ENCODE peak calls at places on chromosomes 3 and 15, in four cellular contexts. Q, Y, I and X are unnamed samples.

GRCh38 chr3:184366619-184367321 is 5.3 kb downstream of the POLR2H start:
- DNase-seq in Q (no peak), Y (no peak), I (no peak), X (peak)

GRCh38 chr3:58581328-58582091 is 4.3 kb upstream of the FAM107A start:
- DNase-seq in Y (no peak), Q (no peak), I (no peak), X (no peak)

GRCh38 chr15:80996247-80996646 is 4.5 kb upstream of the TLNRD1 start:
- DNase-seq in Q (peak), I (no peak), Y (no peak), X (no peak)

GRCh38 chr3:112632596-112632995 is 8.3 kb downstream of the CCDC80 start:
- DNase-seq in I (no peak), Q (no peak), Y (no peak), X (no peak)

GRCh38 chr15:64695571-64695992 is 79.8 kb downstream of the RBPMS2 start:
- DNase-seq in Q (peak), Y (peak), I (no peak), X (no peak)

GRCh38 chr15:36161781-36162212 is 417.6 kb upstream of the CDIN1 start:
- DNase-seq in Y (no peak), I (no peak), Q (no peak), X (no peak)

GRCh38 chr15:59384507-59384906 is 11.8 kb upstream of the MYO1E start:
- DNase-seq in I (no peak), Y (no peak), Q (no peak), X (no peak)

GRCh38 chr3:76651784-76652183 is 388.1 kb upstream of the ROBO2 start:
- DNase-seq in Q (no peak), I (no peak), Y (no peak), X (no peak)

GRCh38 chr3:126621627-126622345 is 33.1 kb downstream of the TXNRD3 start:
- DNase-seq in I (no peak), Q (no peak), Y (no peak), X (no peak)

GRCh38 chr15:45165536-45165935 is 22.2 kb downstream of the SHF start:
- DNase-seq in Y (no peak), Q (no peak), I (no peak), X (no peak)

GRCh38 chr3:46876313-46877300 is 914 bp upstream of the PTH1R start:
- DNase-seq in Q (no peak), Y (no peak), I (no peak), X (no peak)

GRCh38 chr3:193816656-193817311 is 223.8 kb downstream of the OPA1 start:
- DNase-seq in Y (peak), I (no peak), Q (peak), X (no peak)

GRCh38 chr15:35728176-35728938 is 182.4 kb upstream of the DPH6 start:
- DNase-seq in Y (peak), Q (no peak), I (no peak), X (no peak)

GRCh38 chr3:5576277-5577011 is 388.9 kb downstream of the EDEM1 start:
- DNase-seq in I (no peak), Q (no peak), Y (no peak), X (no peak)

GRCh38 chr15:49415638-49416037 is 7.4 kb upstream of the FGF7 start:
- DNase-seq in Q (no peak), I (no peak), Y (no peak), X (no peak)

GRCh38 chr15:75185271-75186029 is 16.2 kb upstream of the C15orf39 start:
- DNase-seq in Q (peak), Y (no peak), I (no peak), X (no peak)

GRCh38 chr3:42780892-42781700 is 8.0 kb upstream of the CCDC13 start:
- DNase-seq in I (peak), Q (peak), Y (peak), X (peak)

GRCh38 chr3:178537123-178537754 is 1.0 kb downstream of the KCNMB2 start:
- DNase-seq in Q (no peak), Y (no peak), I (no peak), X (no peak)

GRCh38 chr3:196274585-196274984 is 12.9 kb downstream of the PCYT1A start:
- DNase-seq in I (no peak), Q (peak), Y (no peak), X (no peak)

GRCh38 chr3:42277676-42278075 is 11.7 kb upstream of the CCK start:
- DNase-seq in I (no peak), Q (no peak), Y (peak), X (no peak)

GRCh38 chr3:31932990-31933389 is 48.1 kb downstream of the OSBPL10 start:
- DNase-seq in I (no peak), Y (no peak), Q (no peak), X (no peak)

GRCh38 chr3:31934018-31934417 is 47.0 kb downstream of the OSBPL10 start:
- DNase-seq in Y (no peak), I (no peak), Q (no peak), X (no peak)

GRCh38 chr3:31926543-31926942 is 54.5 kb downstream of the OSBPL10 start:
- DNase-seq in I (no peak), Q (no peak), Y (no peak), X (no peak)

GRCh38 chr3:31927806-31928205 is 53.3 kb downstream of the OSBPL10 start:
- DNase-seq in Y (no peak), I (no peak), Q (no peak), X (no peak)

GRCh38 chr3:31929826-31930502 is 51.1 kb downstream of the OSBPL10 start:
- DNase-seq in I (no peak), Y (no peak), Q (no peak), X (no peak)
- TF ChIP-seq ELF1 in I (no peak), Y (no peak), Q (no peak), X (no peak)

GRCh38 chr15:71651750-71652186 is 158.6 kb upstream of the NR2E3 start:
- DNase-seq in Q (no peak), Y (no peak), I (peak), X (peak)
- TF ChIP-seq ELF1 in Q (no peak), Y (no peak), I (no peak), X (no peak)

GRCh38 chr3:105429034-105429762 is 62.5 kb downstream of the ALCAM start:
- DNase-seq in Y (no peak), Q (no peak), I (no peak), X (peak)

GRCh38 chr3:105435277-105435676 is 68.6 kb downstream of the ALCAM start:
- DNase-seq in I (no peak), Y (no peak), Q (no peak), X (no peak)

GRCh38 chr3:105427332-105427731 is 60.6 kb downstream of the ALCAM start:
- DNase-seq in Y (no peak), I (no peak), Q (no peak), X (no peak)

GRCh38 chr3:105430460-105430859 is 63.8 kb downstream of the ALCAM start:
- DNase-seq in I (no peak), Y (no peak), Q (no peak), X (no peak)

DNA sequence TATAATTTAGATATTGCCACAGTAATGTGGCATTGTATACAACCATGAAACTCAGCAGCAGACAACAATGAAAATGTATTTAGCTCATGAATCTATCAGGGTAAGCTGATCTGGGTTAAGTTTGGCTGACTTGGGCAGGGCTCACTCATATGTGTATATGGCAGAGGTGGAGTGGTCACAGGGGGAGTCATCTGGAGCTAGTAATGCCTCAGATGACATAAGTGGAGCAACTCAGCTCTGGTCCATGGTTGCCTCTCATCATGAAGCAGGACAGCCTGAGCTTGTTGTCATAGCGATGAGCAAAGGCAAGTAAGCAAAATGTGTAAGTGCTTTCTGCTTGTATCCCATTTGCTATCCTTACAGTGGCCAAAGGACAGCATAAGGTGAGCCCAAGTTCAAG is 64.5 kb downstream of the ALCAM start:
- DNase-seq in Q (no peak), I (no peak), Y (no peak), X (no peak)
- TF ChIP-seq ELF1 in Q (no peak), I (no peak), Y (no peak), X (no peak)

GRCh38 chr3:100111728-100112127 is 2.6 kb downstream of the FILIP1L start:
- DNase-seq in I (no peak), Y (no peak), Q (no peak), X (no peak)
- TF ChIP-seq ELF1 in I (no peak), Y (no peak), Q (no peak), X (no peak)

DNA sequence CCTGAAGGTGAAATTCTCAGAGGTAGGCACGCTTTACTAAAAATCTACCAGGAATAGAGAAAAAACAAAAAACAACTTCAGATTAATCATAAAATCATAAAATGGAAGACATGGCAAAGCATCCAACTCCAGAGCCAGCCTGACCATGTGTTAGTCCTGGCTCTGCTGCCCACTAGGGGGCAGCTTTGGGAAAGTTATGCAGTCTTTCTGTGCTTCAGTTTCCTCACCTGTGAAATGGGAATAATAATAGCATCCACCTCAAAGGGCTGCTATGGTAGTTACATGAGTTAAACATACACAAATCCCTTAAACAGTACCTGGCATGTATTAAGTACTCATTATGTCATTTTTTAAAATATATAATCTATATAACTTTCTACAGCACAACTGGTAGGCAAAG is 52.3 kb downstream of the WNT5A start:
- DNase-seq in Q (peak), Y (peak), I (no peak), X (no peak)
- TF ChIP-seq ELF1 in Q (no peak), Y (no peak), I (no peak), X (no peak)

DNA sequence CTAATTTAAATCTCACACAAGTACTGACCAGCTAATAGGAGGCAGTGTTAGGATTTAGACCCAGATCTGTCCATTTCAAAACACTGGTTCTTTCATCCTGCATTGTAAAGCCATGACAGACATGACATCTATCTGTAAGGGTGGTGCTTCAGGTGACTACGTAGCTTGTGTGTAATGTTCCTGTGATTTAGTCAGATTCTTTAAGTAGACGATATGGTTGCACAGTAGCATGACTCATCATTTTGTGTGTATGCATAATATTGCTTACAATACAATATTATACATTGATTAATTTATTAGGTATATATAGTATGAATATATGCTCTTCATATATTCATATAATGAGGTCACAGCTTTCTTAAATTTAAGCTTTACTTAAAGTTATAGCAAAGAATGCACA is 628.5 kb downstream of the GRM7 start:
- DNase-seq in Q (no peak), Y (no peak), I (no peak), X (no peak)
- TF ChIP-seq ELF1 in Q (no peak), Y (no peak), I (no peak), X (no peak)

GRCh38 chr3:120304569-120305090 is 19.6 kb upstream of the GPR156 start:
- DNase-seq in I (no peak), Y (no peak), Q (no peak), X (no peak)
- TF ChIP-seq ELF1 in I (no peak), Y (no peak), Q (no peak), X (no peak)

GRCh38 chr3:45065373-45065720 is 39.2 kb downstream of the CLEC3B start:
- DNase-seq in Q (no peak), Y (no peak), I (no peak), X (no peak)

GRCh38 chr3:45066109-45066801 is 40.2 kb downstream of the CLEC3B start:
- DNase-seq in Q (no peak), I (no peak), Y (no peak), X (no peak)

GRCh38 chr3:45067486-45067885 is 41.4 kb downstream of the CLEC3B start:
- DNase-seq in Q (no peak), I (no peak), Y (no peak), X (no peak)

GRCh38 chr3:45062697-45063070 is 36.6 kb downstream of the CLEC3B start:
- DNase-seq in I (no peak), Y (no peak), Q (no peak), X (no peak)

GRCh38 chr3:45064512-45065372 is 38.6 kb downstream of the CLEC3B start:
- DNase-seq in I (peak), Y (no peak), Q (peak), X (no peak)
- TF ChIP-seq ELF1 in I (no peak), Y (peak), Q (peak), X (no peak)